ENCODE peak calls at places on chromosomes 3 and 15, in eight cellular contexts. Z is tibial nerve, T is transverse colon, R is esophagus muscularis mucosa, N is A549, D is sigmoid colon, C is H1, I is HepG2. L is an unnamed sample. For H3K4me1, the result is how much of the 10 kb centered on the place peaks cover.

GRCh38 chr3:72657666-72658065 is 190.6 kb downstream of the SHQ1 start:
- DNase-seq in R (no peak), N (no peak), I (peak), T (no peak), Z (no peak), C (no peak), D (no peak), L (no peak)

GRCh38 chr3:96478496-96478895 is 335.9 kb upstream of the EPHA6 start:
- DNase-seq in C (no peak), I (no peak), N (no peak), D (no peak), T (no peak), R (no peak), Z (no peak), L (no peak)

GRCh38 chr3:168877899-168878298 is 782.2 kb upstream of the GOLIM4 start:
- DNase-seq in R (no peak), I (no peak), D (no peak), N (no peak), Z (no peak), C (no peak), T (no peak), L (no peak)

GRCh38 chr3:33075996-33076395 is 20.9 kb downstream of the GLB1 start:
- DNase-seq in N (no peak), D (no peak), R (no peak), I (no peak), Z (no peak), T (no peak), C (no peak), L (no peak)

GRCh38 chr15:31346367-31347066 is 19.9 kb downstream of the KLF13 start:
- DNase-seq in I (no peak), Z (no peak), T (no peak), C (no peak), N (no peak), R (no peak), D (no peak), L (no peak)

GRCh38 chr3:171671709-171672108 is 138.6 kb downstream of the PLD1 start:
- DNase-seq in Z (no peak), N (no peak), D (no peak), T (no peak), C (no peak), R (no peak), I (no peak), L (no peak)

GRCh38 chr3:111311709-111312235 is 230.2 kb upstream of the CD96 start:
- DNase-seq in Z (no peak), R (no peak), N (no peak), C (no peak), I (no peak), D (no peak), T (no peak), L (no peak)

GRCh38 chr3:164199982-164200823 is 878.1 kb downstream of the SI start:
- DNase-seq in T (no peak), N (no peak), C (no peak), Z (no peak), R (no peak), I (no peak), D (no peak), L (no peak)

GRCh38 chr3:195060217-195060481 is 210.8 kb downstream of the XXYLT1 start:
- DNase-seq in C (no peak), R (no peak), N (no peak), D (no peak), I (no peak), Z (no peak), T (no peak), L (no peak)

DNA sequence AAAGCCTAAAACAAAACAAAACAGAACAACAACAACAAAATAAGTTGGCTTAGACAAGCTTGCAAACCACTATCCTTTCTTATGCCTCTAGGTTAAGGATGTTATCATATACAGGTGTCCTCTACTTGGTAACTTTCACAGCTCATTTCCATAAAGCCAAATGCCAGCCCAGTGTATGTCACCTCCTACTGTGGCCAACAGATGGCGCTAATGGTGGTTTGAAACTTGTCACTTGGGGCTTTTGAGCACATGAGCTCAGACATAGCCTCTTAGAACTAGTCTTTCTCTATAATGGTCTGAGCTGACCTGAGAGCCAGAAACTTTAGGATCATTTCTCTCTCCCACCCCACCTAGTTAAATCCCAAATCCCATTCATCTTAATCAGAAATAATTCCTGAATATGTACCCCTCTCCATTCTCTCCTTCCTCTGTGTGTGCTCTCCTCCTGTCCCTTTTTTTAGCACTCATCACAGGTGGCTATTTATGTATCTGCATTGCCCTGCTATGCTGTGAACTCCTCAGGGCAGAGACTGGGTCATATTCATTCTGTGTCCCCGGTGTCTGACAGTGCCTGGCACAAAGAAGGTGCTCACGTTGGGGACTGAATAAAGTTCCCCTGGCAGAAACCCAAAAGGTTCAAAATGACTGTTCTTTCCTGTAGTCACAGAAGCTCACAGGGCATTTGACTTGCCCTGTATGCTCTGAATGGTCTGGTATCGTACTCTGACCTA is 319.2 kb upstream of the AZI2 start:
- DNase-seq in Z (peak), I (peak), N (peak), T (peak), R (no peak), C (peak), D (peak), L (peak)
- TF ChIP-seq EP300 in Z (no peak), I (no peak), N (no peak), T (no peak), R (no peak), C (no peak), D (no peak), L (no peak)

DNA sequence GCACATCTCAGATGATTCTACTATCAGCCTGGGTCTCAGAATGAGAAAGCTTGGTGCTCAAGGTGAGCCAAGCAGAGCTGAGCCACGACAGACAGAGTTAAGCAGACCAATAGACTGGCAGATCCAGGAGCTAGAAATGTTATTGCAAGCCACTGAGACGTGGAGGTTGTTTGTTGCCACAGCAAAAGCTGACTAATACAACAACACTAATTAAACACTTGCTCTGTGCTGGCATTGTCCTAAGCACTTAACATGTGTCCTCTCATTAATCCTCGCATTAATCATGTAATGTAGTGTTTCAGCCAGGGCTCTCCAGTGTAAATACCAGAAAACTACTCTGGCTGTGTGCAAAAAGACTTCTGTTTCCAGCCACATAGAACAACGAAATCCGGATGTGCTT is 11.6 kb upstream of the SPSB4 start:
- DNase-seq in N (no peak), D (no peak), T (no peak), I (no peak), C (no peak), Z (no peak), R (no peak), L (no peak)
- H3K4me3 ChIP-seq in N (no peak), D (no peak), T (no peak), I (no peak), C (no peak), Z (no peak), R (no peak), L (no peak)

GRCh38 chr15:36430721-36431265 is 148.6 kb upstream of the CDIN1 start:
- DNase-seq in N (no peak), Z (no peak), I (no peak), T (no peak), R (no peak), D (no peak), C (no peak), L (no peak)
- H3K4me1 ChIP-seq in N (under half), Z (under half), I (under half), T (under half), R (under half), D (under half), C (under half), L (under half)

DNA sequence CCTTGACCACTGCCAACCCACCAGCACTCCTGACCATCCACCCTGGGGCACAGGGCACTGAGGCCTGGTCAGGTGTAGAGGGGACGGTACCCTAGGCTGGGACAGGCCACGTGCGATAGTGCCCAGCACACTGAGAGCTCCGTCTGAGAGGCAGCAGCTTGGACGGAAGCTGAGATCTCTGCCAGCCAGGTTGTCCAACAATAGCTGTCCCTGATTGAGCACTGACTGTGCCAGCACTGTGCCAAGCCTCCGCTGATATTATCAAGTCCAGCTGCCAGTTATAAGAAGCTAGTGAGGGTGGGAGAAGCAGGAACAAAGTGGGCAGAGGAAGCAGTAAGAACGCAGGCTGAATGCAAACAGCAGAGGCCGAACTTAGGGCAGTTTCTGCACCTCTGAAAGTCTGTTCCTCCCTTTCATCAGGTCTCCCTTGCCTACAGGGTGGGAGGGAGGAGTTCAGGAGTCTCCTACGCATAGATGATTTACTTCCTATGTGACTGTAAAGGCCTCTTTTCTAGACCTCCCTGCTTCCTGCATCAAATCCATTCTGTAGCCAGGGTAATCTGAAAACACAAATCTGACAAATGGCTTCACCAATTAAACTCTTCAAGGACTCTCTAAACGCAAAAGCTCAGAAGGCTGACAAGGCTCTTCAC is 29.7 kb downstream of the MRPS11 start:
- DNase-seq in T (no peak), C (no peak), Z (no peak), D (no peak), N (no peak), I (no peak), R (no peak), L (no peak)
- TF ChIP-seq EP300 in T (no peak), C (no peak), Z (no peak), D (no peak), N (no peak), I (no peak), R (no peak), L (no peak)

GRCh38 chr3:71500696-71501095 is 82.8 kb downstream of the FOXP1 start:
- DNase-seq in C (no peak), T (no peak), Z (no peak), D (no peak), N (no peak), R (no peak), I (no peak), L (no peak)

GRCh38 chr3:71504250-71505036 is 79.1 kb downstream of the FOXP1 start:
- DNase-seq in Z (no peak), D (no peak), N (peak), I (no peak), C (no peak), T (no peak), R (no peak), L (no peak)

GRCh38 chr3:71499477-71499876 is 84.1 kb downstream of the FOXP1 start:
- DNase-seq in T (no peak), I (no peak), Z (no peak), N (no peak), D (no peak), R (no peak), C (no peak), L (no peak)

GRCh38 chr3:71502066-71502465 is 81.5 kb downstream of the FOXP1 start:
- DNase-seq in R (no peak), Z (no peak), C (no peak), I (no peak), D (no peak), N (no peak), T (no peak), L (no peak)

DNA sequence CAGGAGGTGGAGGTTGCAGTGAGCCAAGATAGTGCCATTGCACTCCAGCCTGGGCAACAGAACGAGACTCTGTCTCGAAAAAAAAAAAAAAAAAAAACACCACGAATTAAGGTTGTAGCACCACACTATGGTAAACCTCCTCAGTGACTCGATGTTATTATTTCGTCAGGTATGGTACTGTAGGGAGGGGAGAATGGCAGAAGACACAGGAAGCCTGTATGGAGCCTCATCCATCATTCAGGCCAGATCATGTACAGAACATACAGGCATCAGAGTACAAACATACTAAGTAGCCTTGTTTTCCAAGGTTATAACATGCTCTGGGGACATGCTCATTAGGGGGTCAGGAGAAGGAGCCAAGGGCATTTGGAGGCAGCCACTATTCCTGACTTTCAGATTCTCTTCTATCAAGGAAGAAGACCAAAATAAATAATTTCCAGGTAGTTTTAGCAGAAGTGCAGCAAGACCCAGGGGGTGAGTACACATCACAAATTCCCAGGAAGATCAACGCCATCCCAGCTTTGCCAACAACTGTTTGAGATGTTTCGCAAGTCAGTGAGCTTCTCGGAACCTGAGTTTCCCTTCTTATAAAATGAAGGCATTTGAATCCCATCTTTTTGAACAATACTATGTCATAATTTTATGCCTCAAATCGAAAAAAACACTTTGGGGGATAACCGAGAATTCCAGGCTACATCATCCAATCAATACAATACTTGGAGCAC is 79.8 kb downstream of the FOXP1 start:
- DNase-seq in R (no peak), D (no peak), C (no peak), I (no peak), T (no peak), N (peak), Z (no peak), L (no peak)
- H3K4me3 ChIP-seq in R (no peak), D (no peak), C (no peak), I (no peak), T (no peak), N (peak), Z (no peak), L (no peak)

DNA sequence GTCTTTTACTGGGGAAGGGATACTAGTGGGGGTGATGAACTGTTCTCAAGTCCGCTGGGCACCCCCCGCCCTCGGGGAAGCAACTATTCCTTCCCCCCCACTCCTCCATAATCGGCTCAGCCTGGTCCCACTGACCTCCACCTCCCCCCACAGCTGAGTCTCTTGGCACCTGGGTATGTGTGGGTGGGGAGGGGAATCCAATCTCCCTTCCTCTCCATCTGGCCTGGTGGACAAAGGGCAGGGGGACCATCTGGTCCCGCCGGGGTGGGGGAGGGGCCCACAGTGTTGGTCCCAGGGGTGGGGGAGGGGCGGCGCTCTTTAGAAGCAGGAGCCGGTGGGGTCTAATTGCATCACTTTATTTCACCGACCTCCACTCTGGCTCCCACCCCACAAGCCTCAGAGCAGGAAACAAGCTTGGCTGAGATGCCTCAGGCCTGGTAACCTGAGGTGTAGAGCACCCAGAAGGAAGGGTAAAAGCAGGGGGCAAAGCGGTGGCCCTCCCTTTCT is 974 bp upstream of the PCBP4 start:
- DNase-seq in D (no peak), C (no peak), T (no peak), I (peak), R (no peak), Z (no peak), N (no peak), L (peak)
- H3K4me1 ChIP-seq in D (under half), C (under half), T (under half), I (half or more), R (half or more), Z (under half), N (under half), L (under half)

GRCh38 chr3:115469649-115470048 is 153.7 kb upstream of the GAP43 start:
- DNase-seq in I (no peak), N (no peak), Z (no peak), R (no peak), T (no peak), C (no peak), D (no peak), L (no peak)
- TF ChIP-seq EP300 in I (no peak), N (no peak), Z (no peak), R (no peak), T (no peak), C (no peak), D (no peak), L (no peak)